ENCODE peak calls at places on chromosome 12, in seven cellular contexts. R is astrocyte, T is adrenal gland, N is gastrocnemius medialis, P is neural progenitor cell, V is SK-N-SH, A is stomach. Z is an unnamed sample. For H3K4me1, the result is how much of the 10 kb centered on the place peaks cover.

GRCh38 chr12:118052324-118053070 is 8.5 kb downstream of the WSB2 start:
- DNase-seq in R (peak), T (peak), N (peak), P (no peak), V (no peak), A (peak), Z (peak)

GRCh38 chr12:25458047-25458552 is 95.0 kb downstream of the LMNTD1 start:
- DNase-seq in R (peak), T (peak), N (no peak), P (no peak), V (peak), A (no peak), Z (no peak)

GRCh38 chr12:23221066-23221465 is 596.1 kb downstream of the ETNK1 start:
- DNase-seq in R (no peak), T (no peak), N (no peak), P (peak), V (peak), A (no peak), Z (no peak)

GRCh38 chr12:116455540-116456306 is 103.5 kb upstream of the MAP1LC3B2 start:
- DNase-seq in R (peak), T (peak), N (peak), P (peak), V (peak), A (peak), Z (peak)

GRCh38 chr12:6821674-6822433 is at the start of gene GPR162:
- DNase-seq in R (peak), T (peak), N (no peak), P (peak), V (peak), A (peak), Z (peak)

GRCh38 chr12:98814254-98814653 is 169.2 kb downstream of the APAF1 start:
- DNase-seq in R (peak), T (no peak), N (no peak), P (no peak), V (no peak), A (no peak), Z (no peak)

GRCh38 chr12:67647251-67647546 is 1.3 kb upstream of the DYRK2 start:
- DNase-seq in R (no peak), T (no peak), N (no peak), P (peak), V (no peak), A (no peak), Z (no peak)

GRCh38 chr12:48356041-48356768 is 5.5 kb upstream of the ZNF641 start:
- DNase-seq in R (no peak), T (peak), N (no peak), P (no peak), V (no peak), A (no peak), Z (no peak)

GRCh38 chr12:111406474-111407370 is 999 bp downstream of the SH2B3 start:
- DNase-seq in R (no peak), T (peak), N (peak), P (peak), V (peak), A (no peak), Z (peak)

GRCh38 chr12:127773520-127773919 is 493.4 kb upstream of the TMEM132C start:
- DNase-seq in R (no peak), T (no peak), N (no peak), P (peak), V (no peak), A (no peak), Z (no peak)

GRCh38 chr12:117674763-117675162 is 294.0 kb downstream of the KSR2 start:
- DNase-seq in R (no peak), T (no peak), N (no peak), P (no peak), V (no peak), A (no peak), Z (no peak)

GRCh38 chr12:19799216-19799615 is 359.9 kb downstream of the AEBP2 start:
- DNase-seq in R (peak), T (no peak), N (no peak), P (no peak), V (no peak), A (no peak), Z (no peak)

DNA sequence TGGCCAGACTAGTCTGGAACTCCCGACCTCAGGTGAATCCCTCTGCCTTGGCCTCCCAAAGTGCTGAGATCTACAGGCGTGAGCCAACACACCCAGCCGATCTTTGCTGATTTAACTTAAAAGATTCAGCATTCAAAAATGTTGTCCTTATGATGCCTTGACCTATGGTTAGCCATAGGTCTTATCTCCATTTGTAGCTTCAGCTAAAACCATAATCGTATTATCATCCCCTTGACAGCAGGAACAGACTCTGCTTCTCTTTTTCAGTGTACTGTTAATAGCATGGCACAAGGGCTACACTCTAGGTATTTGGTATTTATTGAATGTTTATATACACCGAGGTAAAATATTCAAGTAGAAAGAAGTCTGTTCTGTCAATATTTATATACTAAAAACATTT is 15.3 kb downstream of the CCDC62 start:
- DNase-seq in R (no peak), T (no peak), N (no peak), P (no peak), V (no peak), A (no peak), Z (no peak)
- H3K4me1 ChIP-seq in R (under half), T (under half), N (under half), P (under half), V (under half), A (under half), Z (under half)

GRCh38 chr12:3753549-3754284 is 808 bp upstream of the CRACR2A start:
- DNase-seq in R (no peak), T (no peak), N (peak), P (no peak), V (no peak), A (no peak), Z (no peak)
- H3K4me3 ChIP-seq in R (peak), T (no peak), N (peak), P (peak), V (no peak), A (peak), Z (no peak)

GRCh38 chr12:46131729-46132128 is 137.1 kb downstream of the SLC38A1 start:
- DNase-seq in R (no peak), T (no peak), N (no peak), P (peak), V (no peak), A (no peak), Z (no peak)

GRCh38 chr12:46134205-46134811 is 134.5 kb downstream of the SLC38A1 start:
- DNase-seq in R (no peak), T (no peak), N (no peak), P (no peak), V (no peak), A (no peak), Z (no peak)

GRCh38 chr12:46134852-46135251 is 134.0 kb downstream of the SLC38A1 start:
- DNase-seq in R (no peak), T (no peak), N (no peak), P (no peak), V (no peak), A (no peak), Z (no peak)

GRCh38 chr12:46135750-46136149 is 133.1 kb downstream of the SLC38A1 start:
- DNase-seq in R (no peak), T (no peak), N (no peak), P (no peak), V (no peak), A (no peak), Z (no peak)

GRCh38 chr12:46133751-46134150 is 135.1 kb downstream of the SLC38A1 start:
- DNase-seq in R (no peak), T (no peak), N (no peak), P (no peak), V (no peak), A (no peak), Z (no peak)
- H3K27ac ChIP-seq in R (no peak), T (no peak), N (no peak), P (no peak), V (no peak), A (no peak), Z (no peak)

GRCh38 chr12:10241781-10242180 is 29.1 kb downstream of the GABARAPL1 start:
- DNase-seq in R (no peak), T (no peak), N (no peak), P (no peak), V (no peak), A (no peak), Z (no peak)
- H3K4me1 ChIP-seq in R (under half), T (under half), N (under half), P (under half), V (under half), A (under half), Z (under half)

GRCh38 chr12:49807991-49808580 is 20.1 kb downstream of the NCKAP5L start:
- DNase-seq in R (no peak), T (no peak), N (no peak), P (no peak), V (no peak), A (no peak), Z (no peak)
- H3K4me3 ChIP-seq in R (no peak), T (no peak), N (no peak), P (no peak), V (no peak), A (no peak), Z (no peak)

GRCh38 chr12:106246891-106247730 is 709 bp downstream of the CKAP4 start:
- DNase-seq in R (no peak), T (peak), N (peak), P (peak), V (peak), A (peak), Z (peak)
- H3K27ac ChIP-seq in R (peak), T (peak), N (peak), P (peak), V (peak), A (peak), Z (peak)

DNA sequence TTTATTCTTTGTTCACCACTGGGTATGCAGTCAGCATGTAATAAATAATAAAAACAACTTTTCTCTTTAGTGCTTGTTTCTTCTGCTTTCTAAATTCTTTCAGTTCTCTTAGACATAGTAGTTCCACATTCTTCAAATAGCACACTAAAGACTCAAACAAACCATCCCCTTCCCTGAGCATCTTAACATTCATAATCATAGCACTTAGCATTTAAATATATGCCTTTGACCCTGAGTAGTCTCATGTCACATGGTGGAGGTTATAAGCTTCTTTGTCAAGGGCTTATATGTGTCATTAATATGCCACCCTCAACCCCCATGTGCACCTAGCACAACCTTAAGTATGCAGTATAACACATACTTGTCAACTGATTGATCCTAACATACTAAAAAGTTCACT is 212.7 kb downstream of the PHLDA1 start:
- DNase-seq in R (peak), T (no peak), N (no peak), P (no peak), V (no peak), A (no peak), Z (no peak)
- H3K4me1 ChIP-seq in R (under half), T (under half), N (under half), P (under half), V (under half), A (under half), Z (under half)

DNA sequence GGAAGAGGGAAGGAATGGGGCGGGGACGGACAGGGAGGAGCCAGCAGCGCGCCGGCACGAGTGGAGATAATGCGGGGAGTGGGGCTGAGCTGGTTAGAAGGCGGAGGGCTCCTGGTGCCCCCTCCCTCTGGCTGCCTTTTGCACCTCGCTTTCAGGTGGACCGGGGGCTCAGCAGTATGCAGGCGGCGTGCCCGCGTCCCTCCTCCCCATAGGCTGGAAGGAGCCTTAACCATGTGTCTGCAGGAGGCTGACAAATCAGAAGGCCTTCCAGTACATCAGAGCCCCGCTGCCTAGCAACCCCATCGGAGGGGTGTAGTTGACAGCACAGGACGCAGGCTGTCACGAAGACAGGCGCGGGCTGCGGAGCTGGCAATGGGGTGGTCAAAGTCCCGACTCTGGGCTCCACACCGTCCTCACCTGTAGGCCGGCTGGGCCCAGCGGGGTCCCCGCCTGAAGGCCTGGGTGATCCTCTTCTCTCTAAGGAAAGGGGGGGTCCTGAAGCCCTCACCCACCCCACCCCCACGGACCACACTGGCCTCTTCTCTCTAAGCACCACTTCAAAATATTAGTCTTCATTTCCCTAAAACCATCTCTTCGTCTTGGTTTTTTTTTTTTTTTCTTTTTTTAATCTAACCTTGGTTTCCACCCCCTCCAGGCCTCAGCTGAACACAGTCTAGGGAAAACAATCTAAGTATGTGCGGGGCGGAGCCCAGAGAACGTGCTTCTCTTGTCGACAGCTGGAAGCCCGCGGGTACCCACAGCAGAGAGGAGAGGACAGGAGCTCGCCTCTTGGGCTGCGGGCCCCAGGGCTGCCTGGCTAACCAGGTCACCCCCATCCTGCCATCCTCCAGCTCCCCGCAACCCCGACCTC is 44.5 kb downstream of the KDM2B start:
- DNase-seq in R (peak), T (peak), N (peak), P (peak), V (peak), A (peak), Z (peak)
- H3K4me3 ChIP-seq in R (peak), T (no peak), N (peak), P (peak), V (peak), A (peak), Z (no peak)

GRCh38 chr12:54409267-54409666 is 9.8 kb downstream of the ITGA5 start:
- DNase-seq in R (no peak), T (no peak), N (no peak), P (no peak), V (no peak), A (no peak), Z (no peak)
- H3K27ac ChIP-seq in R (no peak), T (no peak), N (no peak), P (no peak), V (no peak), A (no peak), Z (no peak)

Z was measured in body of pancreas.